ENCODE peak calls at places on chromosomes 4 and X, in nine cellular contexts. One of them, this sample, is unnamed.

GRCh38 chr4:158870282-158871049 is 101.6 kb downstream of the FNIP2 start:
- DNase-seq in SK-N-SH: peak
- DNase-seq in psoas muscle: no peak
- DNase-seq in iris pigment epithelial cell: no peak
- DNase-seq in body of pancreas: no peak
- DNase-seq in activated T-cell treated with anti-CD3 and anti-CD28 coated beads for 1 hour: no peak
- DNase-seq in ascending aorta: no peak
- DNase-seq in Calu3: no peak
- DNase-seq in left cardiac atrium: no peak
- DNase-seq in this sample: no peak

GRCh38 chrX:97074400-97074799 is 190.7 kb downstream of the RPA4 start:
- DNase-seq in SK-N-SH: no peak
- DNase-seq in ascending aorta: no peak
- DNase-seq in body of pancreas: no peak
- DNase-seq in left cardiac atrium: no peak
- DNase-seq in psoas muscle: no peak
- DNase-seq in iris pigment epithelial cell: peak
- DNase-seq in Calu3: no peak
- DNase-seq in activated T-cell treated with anti-CD3 and anti-CD28 coated beads for 1 hour: no peak
- DNase-seq in this sample: no peak

GRCh38 chr4:20984011-20984836 is 284.0 kb downstream of the PACRGL start:
- DNase-seq in SK-N-SH: peak
- DNase-seq in psoas muscle: peak
- DNase-seq in left cardiac atrium: no peak
- DNase-seq in ascending aorta: no peak
- DNase-seq in body of pancreas: no peak
- DNase-seq in iris pigment epithelial cell: peak
- DNase-seq in Calu3: no peak
- DNase-seq in activated T-cell treated with anti-CD3 and anti-CD28 coated beads for 1 hour: no peak
- DNase-seq in this sample: no peak

GRCh38 chrX:100975212-100975611 is 5.7 kb downstream of the ARL13A start:
- DNase-seq in iris pigment epithelial cell: peak
- DNase-seq in left cardiac atrium: no peak
- DNase-seq in psoas muscle: no peak
- DNase-seq in Calu3: no peak
- DNase-seq in activated T-cell treated with anti-CD3 and anti-CD28 coated beads for 1 hour: no peak
- DNase-seq in ascending aorta: no peak
- DNase-seq in SK-N-SH: no peak
- DNase-seq in body of pancreas: no peak
- DNase-seq in this sample: no peak

GRCh38 chr4:178784491-178784890 is 1342.3 kb upstream of the AGA start:
- DNase-seq in left cardiac atrium: no peak
- DNase-seq in body of pancreas: no peak
- DNase-seq in Calu3: no peak
- DNase-seq in ascending aorta: no peak
- DNase-seq in activated T-cell treated with anti-CD3 and anti-CD28 coated beads for 1 hour: no peak
- DNase-seq in psoas muscle: no peak
- DNase-seq in SK-N-SH: no peak
- DNase-seq in iris pigment epithelial cell: peak
- DNase-seq in this sample: no peak

GRCh38 chr4:128334256-128334655 is 46.6 kb upstream of the PGRMC2 start:
- DNase-seq in iris pigment epithelial cell: no peak
- DNase-seq in ascending aorta: no peak
- DNase-seq in activated T-cell treated with anti-CD3 and anti-CD28 coated beads for 1 hour: no peak
- DNase-seq in body of pancreas: no peak
- DNase-seq in left cardiac atrium: no peak
- DNase-seq in Calu3: no peak
- DNase-seq in SK-N-SH: no peak
- DNase-seq in psoas muscle: no peak
- DNase-seq in this sample: no peak

GRCh38 chr4:114077610-114078009 is 98.2 kb upstream of the ARSJ start:
- DNase-seq in psoas muscle: no peak
- DNase-seq in body of pancreas: no peak
- DNase-seq in left cardiac atrium: no peak
- DNase-seq in SK-N-SH: no peak
- DNase-seq in iris pigment epithelial cell: peak
- DNase-seq in Calu3: no peak
- DNase-seq in activated T-cell treated with anti-CD3 and anti-CD28 coated beads for 1 hour: no peak
- DNase-seq in ascending aorta: no peak
- DNase-seq in this sample: no peak

GRCh38 chr4:135833529-135833928 is 1631.9 kb upstream of the PABPC4L start:
- DNase-seq in activated T-cell treated with anti-CD3 and anti-CD28 coated beads for 1 hour: no peak
- DNase-seq in psoas muscle: no peak
- DNase-seq in left cardiac atrium: no peak
- DNase-seq in Calu3: no peak
- DNase-seq in ascending aorta: no peak
- DNase-seq in body of pancreas: no peak
- DNase-seq in SK-N-SH: no peak
- DNase-seq in iris pigment epithelial cell: no peak
- DNase-seq in this sample: no peak

GRCh38 chr4:107131295-107131694 is 95.2 kb upstream of the DKK2 start:
- DNase-seq in body of pancreas: no peak
- DNase-seq in iris pigment epithelial cell: peak
- DNase-seq in psoas muscle: no peak
- DNase-seq in left cardiac atrium: no peak
- DNase-seq in activated T-cell treated with anti-CD3 and anti-CD28 coated beads for 1 hour: no peak
- DNase-seq in Calu3: no peak
- DNase-seq in SK-N-SH: no peak
- DNase-seq in ascending aorta: no peak
- DNase-seq in this sample: no peak

GRCh38 chr4:7759221-7759620 is 180.4 kb downstream of the AFAP1 start:
- DNase-seq in SK-N-SH: no peak
- DNase-seq in Calu3: no peak
- DNase-seq in iris pigment epithelial cell: no peak
- DNase-seq in left cardiac atrium: no peak
- DNase-seq in body of pancreas: no peak
- DNase-seq in ascending aorta: no peak
- DNase-seq in activated T-cell treated with anti-CD3 and anti-CD28 coated beads for 1 hour: peak
- DNase-seq in psoas muscle: no peak
- DNase-seq in this sample: no peak

GRCh38 chr4:1351854-1352633 is 5.0 kb downstream of the UVSSA start:
- DNase-seq in left cardiac atrium: peak
- DNase-seq in Calu3: peak
- DNase-seq in iris pigment epithelial cell: peak
- DNase-seq in ascending aorta: peak
- DNase-seq in body of pancreas: peak
- DNase-seq in psoas muscle: peak
- DNase-seq in activated T-cell treated with anti-CD3 and anti-CD28 coated beads for 1 hour: peak
- DNase-seq in SK-N-SH: peak
- DNase-seq in this sample: peak

GRCh38 chr4:15778742-15779231 is 659 bp downstream of the CD38 start:
- DNase-seq in body of pancreas: peak
- DNase-seq in left cardiac atrium: peak
- DNase-seq in activated T-cell treated with anti-CD3 and anti-CD28 coated beads for 1 hour: peak
- DNase-seq in SK-N-SH: no peak
- DNase-seq in Calu3: peak
- DNase-seq in iris pigment epithelial cell: peak
- DNase-seq in psoas muscle: peak
- DNase-seq in ascending aorta: no peak
- DNase-seq in this sample: peak

GRCh38 chrX:149845385-149845784 is 35.6 kb upstream of the MAGEA8 start:
- DNase-seq in psoas muscle: no peak
- DNase-seq in iris pigment epithelial cell: no peak
- DNase-seq in body of pancreas: no peak
- DNase-seq in activated T-cell treated with anti-CD3 and anti-CD28 coated beads for 1 hour: no peak
- DNase-seq in ascending aorta: no peak
- DNase-seq in Calu3: no peak
- DNase-seq in left cardiac atrium: no peak
- DNase-seq in SK-N-SH: no peak
- DNase-seq in this sample: no peak

GRCh38 chrX:37779857-37780256 is at the start of gene CYBB:
- DNase-seq in ascending aorta: no peak
- DNase-seq in body of pancreas: no peak
- DNase-seq in left cardiac atrium: no peak
- DNase-seq in Calu3: no peak
- DNase-seq in activated T-cell treated with anti-CD3 and anti-CD28 coated beads for 1 hour: no peak
- DNase-seq in SK-N-SH: no peak
- DNase-seq in psoas muscle: no peak
- DNase-seq in iris pigment epithelial cell: no peak
- DNase-seq in this sample: no peak

GRCh38 chr4:73964862-73965611 is 16.8 kb downstream of the PF4 start:
- DNase-seq in iris pigment epithelial cell: peak
- DNase-seq in left cardiac atrium: no peak
- DNase-seq in Calu3: peak
- DNase-seq in activated T-cell treated with anti-CD3 and anti-CD28 coated beads for 1 hour: no peak
- DNase-seq in ascending aorta: no peak
- DNase-seq in SK-N-SH: no peak
- DNase-seq in psoas muscle: no peak
- DNase-seq in body of pancreas: peak
- DNase-seq in this sample: peak

GRCh38 chrX:148649145-148649645 is 148.8 kb downstream of the AFF2 start:
- DNase-seq in psoas muscle: no peak
- DNase-seq in SK-N-SH: no peak
- DNase-seq in activated T-cell treated with anti-CD3 and anti-CD28 coated beads for 1 hour: no peak
- DNase-seq in iris pigment epithelial cell: no peak
- DNase-seq in Calu3: no peak
- DNase-seq in left cardiac atrium: no peak
- DNase-seq in ascending aorta: no peak
- DNase-seq in body of pancreas: no peak
- DNase-seq in this sample: no peak

GRCh38 chr4:176437756-176438155 is 118.0 kb downstream of the SPCS3 start:
- DNase-seq in ascending aorta: no peak
- DNase-seq in SK-N-SH: no peak
- DNase-seq in iris pigment epithelial cell: no peak
- DNase-seq in left cardiac atrium: no peak
- DNase-seq in Calu3: no peak
- DNase-seq in activated T-cell treated with anti-CD3 and anti-CD28 coated beads for 1 hour: no peak
- DNase-seq in psoas muscle: no peak
- DNase-seq in body of pancreas: no peak
- DNase-seq in this sample: no peak

GRCh38 chrX:71111141-71111843 is at the start of gene IL2RG:
- DNase-seq in body of pancreas: no peak
- DNase-seq in psoas muscle: no peak
- DNase-seq in SK-N-SH: no peak
- DNase-seq in activated T-cell treated with anti-CD3 and anti-CD28 coated beads for 1 hour: peak
- DNase-seq in left cardiac atrium: no peak
- DNase-seq in Calu3: no peak
- DNase-seq in ascending aorta: no peak
- DNase-seq in iris pigment epithelial cell: no peak
- DNase-seq in this sample: no peak

GRCh38 chr4:102759835-102760644 is 728 bp downstream of the MANBA start:
- DNase-seq in Calu3: peak
- DNase-seq in psoas muscle: no peak
- DNase-seq in iris pigment epithelial cell: peak
- DNase-seq in left cardiac atrium: no peak
- DNase-seq in ascending aorta: peak
- DNase-seq in body of pancreas: peak
- DNase-seq in SK-N-SH: no peak
- DNase-seq in activated T-cell treated with anti-CD3 and anti-CD28 coated beads for 1 hour: no peak
- DNase-seq in this sample: peak